ENCODE peak calls at places on chromosomes 2 and 18, in ten cellular contexts. H is astrocyte; U is H54; X is HS-5; V is GM12891; R is stimulated activated CD8-positive, alpha-beta memory T cell treated with anti-CD3 and anti-CD28 coated beads, Interleukin-4, amount 100 ng/mL, for 1 hour; S is GM23248; L is mammary epithelial cell; I is AG04450; F is posterior vena cava. E is an unnamed sample.

GRCh38 chr18:60358516-60358915 is 14.1 kb downstream of the MC4R start:
- DNase-seq in H (peak; percentile 40), L (peak; percentile 3), R (no peak), X (peak; percentile 58), S (peak; percentile 40), I (peak; percentile 10), F (no peak), V (no peak), U (no peak), E (no peak)

GRCh38 chr2:182810087-182810486 is 56.4 kb downstream of the FRZB start:
- DNase-seq in H (no peak), I (no peak), U (no peak), X (no peak), F (no peak), R (no peak), V (no peak), S (no peak), L (no peak), E (no peak)

GRCh38 chr18:3455090-3455640 is 5.2 kb downstream of the TGIF1 start:
- DNase-seq in I (no peak), F (no peak), H (no peak), R (no peak), V (no peak), S (no peak), U (no peak), X (no peak), L (no peak), E (no peak)

GRCh38 chr2:195451160-195451559 is 205.9 kb upstream of the SLC39A10 start:
- DNase-seq in V (no peak), S (peak; percentile 30), H (no peak), L (no peak), F (no peak), I (no peak), U (no peak), X (no peak), R (no peak), E (no peak)

GRCh38 chr2:96957299-96957698 is 29.1 kb downstream of the FAM178B start:
- DNase-seq in I (no peak), H (no peak), V (no peak), U (no peak), X (no peak), L (no peak), F (peak; percentile 19), R (no peak), S (no peak), E (no peak)

GRCh38 chr2:187213788-187214187 is 234.3 kb downstream of the CALCRL start:
- DNase-seq in H (no peak), S (no peak), L (no peak), U (no peak), X (no peak), I (no peak), V (no peak), F (no peak), R (no peak), E (no peak)

GRCh38 chr2:44942304-44943030 is 965 bp downstream of the SIX3 start:
- DNase-seq in F (peak; percentile 80), L (no peak), I (no peak), S (peak; percentile 43), U (no peak), X (no peak), V (no peak), R (no peak), H (no peak), E (no peak)

GRCh38 chr2:111049792-111050640 is 70.7 kb upstream of the BCL2L11 start:
- DNase-seq in X (no peak), R (no peak), S (peak; percentile 11), I (no peak), V (no peak), F (no peak), U (no peak), H (peak; percentile 6), L (peak; percentile 44), E (no peak)

GRCh38 chr2:120066708-120067547 is 54.1 kb downstream of the EPB41L5 start:
- DNase-seq in F (no peak), U (no peak), I (no peak), V (no peak), R (no peak), L (no peak), H (peak; percentile 10), X (no peak), S (no peak), E (no peak)

GRCh38 chr2:241451840-241452461 is 56.4 kb downstream of the STK25 start:
- DNase-seq in R (no peak), H (no peak), X (no peak), F (no peak), I (no peak), V (no peak), U (no peak), L (no peak), S (no peak), E (no peak)

GRCh38 chr18:8584798-8585197 is 24.4 kb upstream of the RAB12 start:
- DNase-seq in F (no peak), I (no peak), S (no peak), V (no peak), R (no peak), U (no peak), H (no peak), X (no peak), L (no peak), E (no peak)

GRCh38 chr18:6219116-6219717 is 195.5 kb downstream of the L3MBTL4 start:
- DNase-seq in V (peak; percentile 21), S (peak; percentile 72), U (peak; percentile 33), I (peak; percentile 43), R (no peak), F (peak; percentile 81), H (peak; percentile 31), X (no peak), L (no peak), E (no peak)

GRCh38 chr2:157792345-157793052 is 83.6 kb downstream of the ACVR1 start:
- DNase-seq in F (no peak), V (no peak), R (no peak), I (peak; percentile 44), U (peak; percentile 9), L (no peak), H (peak; percentile 86), X (no peak), S (peak; percentile 91), E (peak; percentile 55)

GRCh38 chr2:72024451-72025175 is 123.0 kb downstream of the CYP26B1 start:
- DNase-seq in F (peak; percentile 52), X (no peak), H (no peak), L (no peak), R (no peak), V (no peak), I (no peak), U (no peak), S (no peak), E (no peak)

GRCh38 chr18:49907346-49907929 is 94.1 kb upstream of the ACAA2 start:
- DNase-seq in V (no peak), U (no peak), R (no peak), L (no peak), F (no peak), H (peak; percentile 39), X (no peak), S (no peak), I (no peak), E (peak; percentile 4)

GRCh38 chr2:223465793-223466192 is 136.4 kb downstream of the SCG2 start:
- DNase-seq in L (peak; percentile 94), F (peak; percentile 93), U (peak; percentile 45), S (peak; percentile 96), X (peak; percentile 97), R (no peak), H (peak; percentile 98), V (no peak), I (peak; percentile 79), E (peak; percentile 98)

GRCh38 chr2:126657636-126658315 is 1.8 kb downstream of the GYPC start:
- DNase-seq in V (peak; percentile 62), F (peak; percentile 95), S (peak; percentile 99), H (peak; percentile 96), R (peak; percentile 49), I (peak; percentile 98), U (peak; percentile 94), L (peak; percentile 1), X (peak; percentile 95), E (peak; percentile 97)

GRCh38 chr2:188330316-188331053 is 38.8 kb downstream of the GULP1 start:
- DNase-seq in L (no peak), F (no peak), V (no peak), R (no peak), X (no peak), U (no peak), I (no peak), H (no peak), S (no peak), E (no peak)

GRCh38 chr2:197306691-197307030 is 3.9 kb downstream of the ANKRD44 start:
- DNase-seq in H (no peak), X (no peak), L (peak; percentile 54), U (no peak), S (peak; percentile 71), F (no peak), R (no peak), I (no peak), V (no peak), E (peak; percentile 18)

GRCh38 chr2:220215785-220216184 is 588.4 kb downstream of the SLC4A3 start:
- DNase-seq in V (no peak), X (no peak), H (no peak), R (no peak), I (no peak), U (no peak), S (no peak), F (no peak), L (no peak), E (peak; percentile 97)

GRCh38 chr2:64658269-64658668 is 4.6 kb upstream of the SERTAD2 start:
- DNase-seq in R (no peak), U (no peak), X (no peak), L (no peak), H (no peak), F (no peak), V (no peak), I (no peak), S (no peak), E (no peak)

E was measured in LHCN-M2.